ENCODE peak calls at places on chromosome 6, in seven cellular contexts. Y is CD8-positive, alpha-beta memory T cell; F is brain microvascular endothelial cell; M is GM12878; U is mammary epithelial cell; S is IMR-90; L is RWPE1. D is an unnamed sample.

GRCh38 chr6:28207244-28208179 is 17.6 kb upstream of the ZSCAN9 start:
- DNase-seq in Y (no peak), F (peak), M (no peak), U (peak), S (peak), L (no peak), D (no peak)

GRCh38 chr6:118908441-118908840 is 14.5 kb downstream of the ASF1A start:
- DNase-seq in Y (no peak), F (no peak), M (no peak), U (no peak), S (peak), L (no peak), D (no peak)

GRCh38 chr6:137949686-137950390 is 82.8 kb downstream of the TNFAIP3 start:
- DNase-seq in Y (no peak), F (no peak), M (no peak), U (no peak), S (no peak), L (no peak), D (no peak)

GRCh38 chr6:37222992-37223391 is 34.6 kb upstream of the TBC1D22B start:
- DNase-seq in Y (no peak), F (no peak), M (no peak), U (no peak), S (no peak), L (no peak), D (no peak)

GRCh38 chr6:6897140-6897539 is 210.6 kb upstream of the RREB1 start:
- DNase-seq in Y (no peak), F (no peak), M (no peak), U (no peak), S (no peak), L (no peak), D (no peak)

GRCh38 chr6:51410453-51410852 is 591.8 kb downstream of the TFAP2B start:
- DNase-seq in Y (no peak), F (no peak), M (no peak), U (no peak), S (no peak), L (no peak), D (no peak)

GRCh38 chr6:6008648-6009421 is 2.1 kb upstream of the NRN1 start:
- DNase-seq in Y (no peak), F (peak), M (peak), U (peak), S (no peak), L (peak), D (no peak)

GRCh38 chr6:162898011-162898410 is 170.2 kb downstream of the PACRG start:
- DNase-seq in Y (no peak), F (no peak), M (no peak), U (no peak), S (no peak), L (no peak), D (no peak)

GRCh38 chr6:110525001-110525400 is 48.6 kb upstream of the SLC22A16 start:
- DNase-seq in Y (no peak), F (no peak), M (no peak), U (no peak), S (no peak), L (no peak), D (no peak)

GRCh38 chr6:52994789-52995078 is 350 bp downstream of the GSTA4 start:
- DNase-seq in Y (no peak), F (no peak), M (no peak), U (no peak), S (peak), L (no peak), D (no peak)

GRCh38 chr6:137775192-137775591 is 91.9 kb upstream of the TNFAIP3 start:
- DNase-seq in Y (no peak), F (no peak), M (no peak), U (peak), S (no peak), L (no peak), D (no peak)

GRCh38 chr6:15551798-15552197 is 111.0 kb downstream of the DTNBP1 start:
- DNase-seq in Y (no peak), F (no peak), M (no peak), U (no peak), S (peak), L (no peak), D (no peak)

GRCh38 chr6:125546827-125547226 is 202.6 kb upstream of the HEY2 start:
- DNase-seq in Y (no peak), F (peak), M (no peak), U (no peak), S (peak), L (no peak), D (no peak)

GRCh38 chr6:146028250-146028789 is 542 bp upstream of the GRM1 start:
- DNase-seq in Y (peak), F (peak), M (no peak), U (peak), S (peak), L (peak), D (no peak)

GRCh38 chr6:88705601-88706000 is 257.8 kb downstream of the RNGTT start:
- DNase-seq in Y (no peak), F (no peak), M (peak), U (no peak), S (no peak), L (no peak), D (no peak)

GRCh38 chr6:75735491-75736186 is 13.4 kb upstream of the MYO6 start:
- DNase-seq in Y (no peak), F (no peak), M (peak), U (no peak), S (peak), L (peak), D (no peak)

GRCh38 chr6:52984247-52984646 is 10.8 kb downstream of the GSTA4 start:
- DNase-seq in Y (peak), F (no peak), M (peak), U (peak), S (no peak), L (no peak), D (no peak)

GRCh38 chr6:107153061-107153460 is 37.7 kb upstream of the BEND3 start:
- DNase-seq in Y (no peak), F (no peak), M (no peak), U (no peak), S (peak), L (no peak), D (no peak)

GRCh38 chr6:66429220-66429619 is 722.2 kb upstream of the EYS start:
- DNase-seq in Y (no peak), F (no peak), M (no peak), U (no peak), S (peak), L (no peak), D (no peak)

GRCh38 chr6:7505196-7505699 is 36.2 kb upstream of the DSP start:
- DNase-seq in Y (no peak), F (peak), M (no peak), U (peak), S (peak), L (peak), D (no peak)

GRCh38 chr6:150712502-150713252 is 113.0 kb downstream of the PLEKHG1 start:
- DNase-seq in Y (no peak), F (no peak), M (no peak), U (peak), S (no peak), L (no peak), D (no peak)

GRCh38 chr6:136772685-136773472 is 19.4 kb downstream of the MAP3K5 start:
- DNase-seq in Y (no peak), F (no peak), M (peak), U (no peak), S (no peak), L (no peak), D (no peak)

GRCh38 chr6:27679308-27679967 is 206.5 kb upstream of the ZNF184 start:
- DNase-seq in Y (no peak), F (no peak), M (no peak), U (no peak), S (no peak), L (no peak), D (no peak)

GRCh38 chr6:71312089-71312488 is 23.5 kb downstream of the OGFRL1 start:
- DNase-seq in Y (no peak), F (no peak), M (no peak), U (no peak), S (no peak), L (no peak), D (no peak)

GRCh38 chr6:170096803-170097504 is 193.9 kb downstream of the DLL1 start:
- DNase-seq in Y (no peak), F (no peak), M (no peak), U (no peak), S (no peak), L (no peak), D (no peak)

GRCh38 chr6:34301408-34301807 is 52.6 kb upstream of the SMIM29 start:
- DNase-seq in Y (no peak), F (peak), M (no peak), U (no peak), S (peak), L (no peak), D (no peak)

GRCh38 chr6:296151-297122 is 4.2 kb downstream of the DUSP22 start:
- DNase-seq in Y (no peak), F (no peak), M (peak), U (no peak), S (no peak), L (no peak), D (no peak)

GRCh38 chr6:89843070-89843469 is 13.4 kb downstream of the CASP8AP2 start:
- DNase-seq in Y (no peak), F (no peak), M (no peak), U (peak), S (peak), L (peak), D (no peak)

GRCh38 chr6:133837801-133838349 is 51.0 kb upstream of the TCF21 start:
- DNase-seq in Y (peak), F (peak), M (no peak), U (peak), S (no peak), L (peak), D (peak)

GRCh38 chr6:157688960-157689599 is 134.0 kb upstream of the SNX9 start:
- DNase-seq in Y (no peak), F (no peak), M (no peak), U (no peak), S (peak), L (no peak), D (no peak)

GRCh38 chr6:52482903-52483670 is 62.9 kb downstream of the EFHC1 start:
- DNase-seq in Y (no peak), F (no peak), M (no peak), U (peak), S (peak), L (no peak), D (no peak)

GRCh38 chr6:113645576-113645970 is 211.6 kb upstream of the MARCKS start:
- DNase-seq in Y (no peak), F (peak), M (no peak), U (peak), S (peak), L (peak), D (no peak)
- H3K27ac ChIP-seq in Y (no peak), F (peak), M (peak), U (peak), S (peak), L (peak), D (no peak)

GRCh38 chr6:44077201-44077946 is 49.9 kb downstream of the MRPL14 start:
- DNase-seq in Y (no peak), F (no peak), M (no peak), U (no peak), S (no peak), L (no peak), D (no peak)

GRCh38 chr6:44076016-44076365 is 51.3 kb downstream of the MRPL14 start:
- DNase-seq in Y (no peak), F (no peak), M (no peak), U (no peak), S (no peak), L (no peak), D (no peak)

GRCh38 chr6:44075137-44076015 is 51.9 kb downstream of the MRPL14 start:
- DNase-seq in Y (no peak), F (no peak), M (no peak), U (no peak), S (no peak), L (no peak), D (no peak)

GRCh38 chr6:44078219-44078794 is 48.9 kb downstream of the MRPL14 start:
- DNase-seq in Y (no peak), F (no peak), M (no peak), U (no peak), S (no peak), L (no peak), D (no peak)

DNA sequence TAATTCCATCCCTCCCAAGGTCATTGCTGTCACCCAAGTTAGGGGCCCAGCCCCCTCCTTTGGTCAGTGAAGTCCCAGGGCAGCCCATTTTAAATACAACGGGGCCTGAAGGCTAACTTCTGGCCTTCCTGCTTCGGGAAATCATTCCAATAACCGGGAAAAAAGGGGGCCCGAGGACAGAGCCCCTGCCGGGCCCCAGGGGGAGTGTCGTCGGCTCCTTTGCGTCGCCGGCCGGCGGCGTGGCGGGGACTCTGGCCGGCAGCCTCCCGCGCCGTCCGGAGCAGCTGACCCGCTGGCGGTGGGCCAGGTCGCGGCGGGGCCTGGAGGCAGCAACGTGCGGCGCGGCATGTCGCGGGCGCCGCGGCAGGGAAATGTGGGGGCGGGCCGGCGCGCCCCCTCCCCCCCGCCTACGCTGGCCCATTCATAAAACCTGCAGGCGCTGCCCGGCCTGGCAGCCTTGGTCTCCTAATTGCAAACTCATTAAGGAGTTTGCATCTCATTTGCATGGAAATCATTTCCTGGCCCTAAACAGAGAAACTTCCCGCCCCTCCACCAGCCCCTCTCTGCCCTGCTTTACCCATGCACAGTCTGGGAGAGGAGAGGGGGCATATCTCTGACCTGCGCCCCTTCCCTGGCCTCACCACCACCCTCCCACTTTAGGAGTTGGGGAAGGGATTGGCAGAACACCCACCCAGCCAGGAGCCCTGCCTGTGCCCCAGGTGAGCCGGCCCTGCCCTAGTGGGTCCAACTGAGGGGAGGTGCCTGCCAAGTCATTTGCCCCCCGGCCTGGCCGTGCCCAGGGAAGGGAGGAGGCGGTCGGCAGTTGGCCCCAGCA is 50.7 kb downstream of the MRPL14 start:
- DNase-seq in Y (no peak), F (no peak), M (no peak), U (no peak), S (no peak), L (no peak), D (no peak)
- H3K27ac ChIP-seq in Y (peak), F (no peak), M (no peak), U (no peak), S (no peak), L (no peak), D (no peak)

GRCh38 chr6:30684386-30685156 is 1.9 kb downstream of the PPP1R18 start:
- DNase-seq in Y (peak), F (no peak), M (no peak), U (peak), S (peak), L (peak), D (no peak)

GRCh38 chr6:30683980-30684338 is 2.5 kb downstream of the PPP1R18 start:
- DNase-seq in Y (no peak), F (no peak), M (no peak), U (peak), S (no peak), L (no peak), D (no peak)

GRCh38 chr6:30686908-30687658 is 638 bp upstream of the PPP1R18 start:
- DNase-seq in Y (peak), F (peak), M (peak), U (peak), S (peak), L (peak), D (peak)

GRCh38 chr6:30685977-30686907 is at the start of gene PPP1R18:
- DNase-seq in Y (peak), F (no peak), M (no peak), U (peak), S (peak), L (peak), D (peak)

GRCh38 chr6:30685157-30685976 is 1.1 kb downstream of the PPP1R18 start:
- DNase-seq in Y (no peak), F (no peak), M (no peak), U (peak), S (no peak), L (no peak), D (no peak)
- H3K27ac ChIP-seq in Y (peak), F (peak), M (peak), U (peak), S (peak), L (peak), D (peak)

GRCh38 chr6:97656236-97656635 is 373.2 kb upstream of the MMS22L start:
- DNase-seq in Y (no peak), F (no peak), M (no peak), U (no peak), S (no peak), L (no peak), D (no peak)
- H3K27ac ChIP-seq in Y (no peak), F (no peak), M (no peak), U (no peak), S (no peak), L (no peak), D (no peak)

GRCh38 chr6:159063549-159063948 is 18.8 kb upstream of the TAGAP start:
- DNase-seq in Y (no peak), F (no peak), M (no peak), U (no peak), S (no peak), L (no peak), D (no peak)

GRCh38 chr6:159061146-159061545 is 16.4 kb upstream of the TAGAP start:
- DNase-seq in Y (no peak), F (no peak), M (no peak), U (no peak), S (no peak), L (no peak), D (no peak)

GRCh38 chr6:159062965-159063364 is 18.2 kb upstream of the TAGAP start:
- DNase-seq in Y (no peak), F (no peak), M (no peak), U (no peak), S (no peak), L (no peak), D (no peak)

GRCh38 chr6:159062564-159062945 is 17.8 kb upstream of the TAGAP start:
- DNase-seq in Y (peak), F (no peak), M (no peak), U (no peak), S (no peak), L (no peak), D (no peak)

GRCh38 chr6:159061805-159062563 is 17.2 kb upstream of the TAGAP start:
- DNase-seq in Y (no peak), F (no peak), M (no peak), U (no peak), S (no peak), L (no peak), D (no peak)
- H3K27ac ChIP-seq in Y (peak), F (no peak), M (no peak), U (no peak), S (no peak), L (no peak), D (no peak)

GRCh38 chr6:149646599-149646998 is 1.9 kb downstream of the KATNA1 start:
- DNase-seq in Y (no peak), F (no peak), M (no peak), U (no peak), S (no peak), L (no peak), D (no peak)
- H3K27ac ChIP-seq in Y (no peak), F (no peak), M (no peak), U (peak), S (no peak), L (no peak), D (no peak)

GRCh38 chr6:155190667-155191066 is 73.1 kb upstream of the CLDN20 start:
- DNase-seq in Y (no peak), F (no peak), M (no peak), U (no peak), S (no peak), L (no peak), D (no peak)

GRCh38 chr6:155188707-155189496 is 74.9 kb upstream of the CLDN20 start:
- DNase-seq in Y (no peak), F (peak), M (no peak), U (peak), S (peak), L (peak), D (no peak)

GRCh38 chr6:155187096-155187495 is 76.7 kb upstream of the CLDN20 start:
- DNase-seq in Y (no peak), F (no peak), M (no peak), U (no peak), S (no peak), L (no peak), D (no peak)

GRCh38 chr6:155186052-155186658 is 77.7 kb upstream of the CLDN20 start:
- DNase-seq in Y (no peak), F (no peak), M (no peak), U (peak), S (peak), L (no peak), D (no peak)

GRCh38 chr6:155187994-155188706 is 75.7 kb upstream of the CLDN20 start:
- DNase-seq in Y (no peak), F (peak), M (no peak), U (peak), S (peak), L (no peak), D (no peak)
- H3K27ac ChIP-seq in Y (no peak), F (peak), M (no peak), U (no peak), S (peak), L (no peak), D (no peak)

DNA sequence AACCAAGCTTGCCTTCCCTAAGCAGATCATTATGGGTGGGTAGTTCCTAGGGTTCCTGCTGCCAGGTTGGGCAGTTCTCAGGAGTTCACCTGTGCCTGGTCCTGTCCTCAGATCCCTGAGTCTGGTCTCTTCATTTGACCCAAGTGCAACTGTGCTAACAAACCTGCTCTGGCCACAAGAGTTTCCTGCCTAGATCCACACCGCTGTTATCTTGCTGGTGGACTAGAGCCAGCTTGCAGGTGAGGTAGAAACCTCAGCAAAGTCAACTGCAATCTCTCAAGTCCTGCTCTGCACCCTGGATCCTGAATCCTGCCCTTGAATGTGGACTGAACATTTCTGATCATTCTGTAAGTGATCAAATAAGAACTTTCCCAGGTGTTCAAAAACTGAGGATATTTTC is 191.8 kb upstream of the LRFN2 start:
- DNase-seq in Y (no peak), F (no peak), M (no peak), U (no peak), S (no peak), L (no peak), D (no peak)
- H3K27ac ChIP-seq in Y (no peak), F (no peak), M (no peak), U (no peak), S (no peak), L (no peak), D (no peak)

GRCh38 chr6:26330835-26331808 is 33.9 kb upstream of the BTN3A2 start:
- DNase-seq in Y (no peak), F (peak), M (no peak), U (peak), S (peak), L (no peak), D (no peak)
- H3K27ac ChIP-seq in Y (peak), F (peak), M (no peak), U (peak), S (no peak), L (no peak), D (no peak)